ENCODE peak calls at places on chromosomes 4 and X, in ten cellular contexts. R, M, T, J, H, C, X, F, G and E are unnamed samples.

GRCh38 chr4:145920205-145920604 is 18.4 kb downstream of the ZNF827 start:
- DNase-seq in R (peak; percentile 93), M (no peak), T (no peak), J (no peak), H (no peak), C (no peak), X (no peak), F (no peak), G (no peak), E (no peak)

GRCh38 chr4:25258980-25259578 is 25.2 kb downstream of the PI4K2B start:
- DNase-seq in R (peak; percentile 61), M (no peak), T (no peak), J (peak; percentile 37), H (no peak), C (no peak), X (no peak), F (no peak), G (no peak), E (no peak)

GRCh38 chr4:141676087-141676486 is 39.7 kb downstream of the IL15 start:
- DNase-seq in R (no peak), M (no peak), T (no peak), J (no peak), H (no peak), C (no peak), X (no peak), F (no peak), G (no peak), E (no peak)

GRCh38 chrX:13064599-13065143 is 20.3 kb upstream of the FAM9C start:
- DNase-seq in R (peak; percentile 46), M (no peak), T (peak; percentile 8), J (no peak), H (no peak), C (peak; percentile 56), X (no peak), F (no peak), G (no peak), E (no peak)

GRCh38 chrX:120468825-120469525 is at the start of gene LAMP2:
- DNase-seq in R (peak; percentile 86), M (peak; percentile 83), T (peak; percentile 79), J (peak; percentile 94), H (peak; percentile 93), C (peak; percentile 94), X (peak; percentile 94), F (peak; percentile 89), G (peak; percentile 75), E (peak; percentile 64)

GRCh38 chr4:25538430-25538829 is 117.2 kb upstream of the SLC34A2 start:
- DNase-seq in R (no peak), M (no peak), T (no peak), J (no peak), H (no peak), C (no peak), X (no peak), F (no peak), G (no peak), E (no peak)

GRCh38 chr4:73943555-73943954 is 38.3 kb downstream of the PF4 start:
- DNase-seq in R (no peak), M (no peak), T (no peak), J (no peak), H (no peak), C (no peak), X (no peak), F (no peak), G (no peak), E (no peak)

GRCh38 chrX:152865232-152865920 is 32.5 kb upstream of the ZNF185 start:
- DNase-seq in R (no peak), M (no peak), T (no peak), J (no peak), H (no peak), C (no peak), X (no peak), F (no peak), G (no peak), E (no peak)

GRCh38 chr4:30720021-30720655 is at the start of gene PCDH7:
- DNase-seq in R (peak; percentile 73), M (peak; percentile 23), T (peak; percentile 7), J (peak; percentile 91), H (no peak), C (peak; percentile 49), X (no peak), F (peak; percentile 37), G (no peak), E (no peak)

GRCh38 chr4:126991965-126992364 is 640.8 kb upstream of the INTU start:
- DNase-seq in R (peak; percentile 47), M (no peak), T (no peak), J (no peak), H (no peak), C (no peak), X (no peak), F (no peak), G (no peak), E (no peak)

GRCh38 chrX:7946960-7947359 is 19.7 kb upstream of the PNPLA4 start:
- DNase-seq in R (no peak), M (no peak), T (no peak), J (peak; percentile 42), H (no peak), C (no peak), X (no peak), F (no peak), G (no peak), E (no peak)

GRCh38 chrX:7948483-7948882 is 21.3 kb upstream of the PNPLA4 start:
- DNase-seq in R (no peak), M (no peak), T (no peak), J (no peak), H (no peak), C (no peak), X (no peak), F (no peak), G (no peak), E (no peak)

DNA sequence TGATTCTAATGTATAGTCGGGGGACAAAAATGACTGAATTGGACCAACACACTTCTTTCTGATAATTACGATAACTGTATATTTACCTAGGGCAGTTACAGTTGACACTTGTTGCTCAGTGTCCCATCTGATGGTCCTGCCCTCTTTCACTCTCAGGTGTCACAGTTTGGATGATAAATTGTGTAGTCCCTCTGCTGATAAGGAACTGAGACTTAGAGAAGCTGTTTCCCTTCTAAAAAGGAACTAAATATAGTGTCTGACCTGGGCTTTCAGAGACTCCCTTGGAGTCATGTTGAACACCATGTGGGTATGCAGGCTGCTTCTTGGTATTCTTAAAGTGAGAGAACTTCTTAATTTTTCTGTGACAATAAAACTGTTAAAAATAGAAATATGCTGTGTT is 23.7 kb upstream of the PNPLA4 start:
- DNase-seq in R (no peak), M (no peak), T (no peak), J (no peak), H (no peak), C (no peak), X (no peak), F (no peak), G (no peak), E (no peak)
- H3K4me1 ChIP-seq in R (no peaks in the 10 kb centered on the region), M (no peaks in the 10 kb centered on the region), T (no peaks in the 10 kb centered on the region), J (no peaks in the 10 kb centered on the region), H (no peaks in the 10 kb centered on the region), C (no peaks in the 10 kb centered on the region), X (no peaks in the 10 kb centered on the region), F (no peaks in the 10 kb centered on the region), G (no peaks in the 10 kb centered on the region), E (no peaks in the 10 kb centered on the region)

GRCh38 chrX:21799767-21800166 is 39.6 kb upstream of the MBTPS2 start:
- DNase-seq in R (no peak), M (no peak), T (no peak), J (no peak), H (no peak), C (no peak), X (no peak), F (no peak), G (no peak), E (no peak)

GRCh38 chrX:21800344-21800770 is 39.1 kb upstream of the MBTPS2 start:
- DNase-seq in R (peak; percentile 4), M (no peak), T (no peak), J (no peak), H (no peak), C (no peak), X (no peak), F (no peak), G (no peak), E (no peak)

GRCh38 chrX:21802844-21803243 is 36.6 kb upstream of the MBTPS2 start:
- DNase-seq in R (no peak), M (no peak), T (no peak), J (no peak), H (no peak), C (no peak), X (no peak), F (no peak), G (no peak), E (no peak)

GRCh38 chrX:21802054-21802660 is 37.3 kb upstream of the MBTPS2 start:
- DNase-seq in R (no peak), M (no peak), T (no peak), J (no peak), H (no peak), C (no peak), X (no peak), F (no peak), G (no peak), E (no peak)

DNA sequence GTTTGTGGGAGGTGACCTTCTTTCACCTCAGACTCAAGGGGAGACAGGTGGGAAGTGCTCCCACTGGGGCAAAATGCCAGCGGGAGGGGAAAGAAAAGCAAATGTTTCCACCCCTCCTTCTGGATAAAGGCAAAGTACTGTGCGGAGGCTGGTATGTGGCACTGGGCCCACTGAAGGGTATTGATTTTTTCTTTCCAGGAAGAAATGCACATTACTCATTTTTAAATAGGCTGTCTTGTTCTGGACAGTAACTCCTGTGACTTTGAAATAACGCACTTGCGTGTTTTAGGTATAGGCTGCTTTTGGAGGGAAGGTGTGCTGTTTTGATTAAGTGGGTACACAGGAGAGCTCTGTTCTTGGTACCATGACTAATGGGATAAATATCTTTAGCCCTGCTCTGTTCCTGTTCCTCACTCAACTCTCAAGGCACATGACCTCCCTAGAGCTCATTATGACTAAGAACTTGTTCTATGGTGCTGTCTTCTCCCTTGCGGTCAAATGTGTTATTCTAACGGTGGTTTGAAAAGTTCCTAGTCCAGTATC is 40.7 kb upstream of the MBTPS2 start:
- DNase-seq in R (peak; percentile 28), M (no peak), T (peak; percentile 9), J (no peak), H (no peak), C (no peak), X (no peak), F (peak; percentile 26), G (no peak), E (no peak)
- H3K27ac ChIP-seq in R (no peak overlapping the region), M (no peak overlapping the region), T (no peak overlapping the region), J (no peak overlapping the region), H (no peak overlapping the region), C (peak overlapping the region; percentile 83), X (no peak overlapping the region), F (peak overlapping the region; percentile 20), G (no peak overlapping the region), E (no peak overlapping the region)

GRCh38 chr4:6928067-6928466 is 18.4 kb downstream of the TBC1D14 start:
- DNase-seq in R (no peak), M (no peak), T (no peak), J (no peak), H (no peak), C (no peak), X (no peak), F (no peak), G (no peak), E (no peak)
- H3K4me1 ChIP-seq in R (peaks cover 14% of the 10 kb centered on the region), M (peaks cover 8% of the 10 kb centered on the region), T (no peaks in the 10 kb centered on the region), J (peaks cover 6% of the 10 kb centered on the region), H (peaks cover 42% of the 10 kb centered on the region), C (peaks cover 50% of the 10 kb centered on the region), X (peaks cover 18% of the 10 kb centered on the region), F (peaks cover 47% of the 10 kb centered on the region), G (peaks cover 26% of the 10 kb centered on the region), E (no peaks in the 10 kb centered on the region)

DNA sequence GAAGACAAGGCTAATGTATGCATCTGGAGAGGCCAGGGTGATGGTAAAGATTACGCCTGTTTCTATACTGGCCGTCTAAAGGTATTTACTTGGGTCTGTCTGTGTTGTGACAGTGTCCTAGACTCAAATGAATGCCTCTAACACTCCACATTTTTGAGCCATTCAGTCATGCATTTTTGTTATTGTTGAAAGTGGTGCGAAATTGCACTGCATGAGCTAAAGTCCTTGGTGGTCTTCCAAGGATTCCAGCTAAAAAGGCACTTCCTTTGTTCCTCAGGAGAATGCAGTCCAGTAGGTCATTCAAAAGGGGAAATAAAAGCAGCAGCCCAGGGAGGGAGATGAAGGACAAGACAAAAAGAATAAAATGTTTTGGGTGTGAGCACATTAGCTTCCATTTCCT is 3.0 kb downstream of the GPC4 start:
- DNase-seq in R (peak; percentile 13), M (no peak), T (no peak), J (peak; percentile 75), H (no peak), C (no peak), X (peak; percentile 55), F (no peak), G (no peak), E (no peak)
- H3K27ac ChIP-seq in R (no peak overlapping the region), M (no peak overlapping the region), T (no peak overlapping the region), J (no peak overlapping the region), H (no peak overlapping the region), C (no peak overlapping the region), X (no peak overlapping the region), F (peak overlapping the region; percentile 20), G (no peak overlapping the region), E (no peak overlapping the region)